ENCODE peak calls at places on chromosomes 13 and 19, in five cellular contexts. T, Y, K, E and F are unnamed samples.
A peak's percentile ranks its signal among the peaks of the same experiment; 100 is the strongest.

GRCh38 chr13:40059540-40060232 is 404.2 kb downstream of the COG6 start:
- DNase-seq in T (peak; percentile 34), Y (no peak), K (no peak), E (no peak), F (no peak)

GRCh38 chr13:63516124-63516523 is 2100.5 kb upstream of the PCDH20 start:
- DNase-seq in T (no peak), Y (no peak), K (no peak), E (no peak), F (no peak)

GRCh38 chr19:56566904-56567273 is 379 bp upstream of the ZNF470 start:
- DNase-seq in T (peak; percentile 49), Y (peak; percentile 72), K (peak; percentile 57), E (peak; percentile 54), F (no peak)

GRCh38 chr19:19652482-19653295 is 9.2 kb upstream of the GMIP start:
- DNase-seq in T (peak; percentile 21), Y (no peak), K (no peak), E (no peak), F (no peak)

GRCh38 chr13:113062691-113063090 is 42.9 kb upstream of the F7 start:
- DNase-seq in T (no peak), Y (peak; percentile 2), K (no peak), E (no peak), F (no peak)

GRCh38 chr13:60627071-60627686 is 230.2 kb downstream of the TDRD3 start:
- DNase-seq in T (peak; percentile 48), Y (no peak), K (peak; percentile 79), E (peak; percentile 6), F (no peak)

GRCh38 chr13:85332595-85332994 is 466.6 kb downstream of the SLITRK6 start:
- DNase-seq in T (no peak), Y (no peak), K (no peak), E (no peak), F (no peak)

GRCh38 chr19:31255863-31256600 is 93.2 kb downstream of the TSHZ3 start:
- DNase-seq in T (no peak), Y (no peak), K (no peak), E (no peak), F (no peak)

GRCh38 chr19:56751078-56751489 is 79.5 kb upstream of the ZNF835 start:
- DNase-seq in T (peak; percentile 4), Y (no peak), K (peak; percentile 74), E (no peak), F (no peak)

GRCh38 chr19:18322759-18323460 is at the start of gene LSM4:
- DNase-seq in T (peak; percentile 98), Y (peak; percentile 99), K (peak; percentile 99), E (peak; percentile 98), F (peak; percentile 99)
- TF ChIP-seq CTCF in T (no peak), Y (peak; percentile 25), K (no peak), E (no peak), F (peak; percentile 62)

GRCh38 chr13:93220073-93220472 is 6.5 kb upstream of the GPC6 start:
- DNase-seq in T (no peak), Y (no peak), K (no peak), E (no peak), F (no peak)
- TF ChIP-seq CTCF in T (no peak), Y (no peak), K (no peak), E (no peak), F (no peak)

GRCh38 chr13:114146629-114147028 is 14.2 kb upstream of the RASA3 start:
- DNase-seq in T (no peak), Y (peak; percentile 40), K (no peak), E (no peak), F (no peak)
- TF ChIP-seq CTCF in T (peak; percentile 36), Y (no peak), K (peak; percentile 37), E (no peak), F (peak; percentile 17)

GRCh38 chr19:8335343-8336071 is 7.6 kb downstream of the KANK3 start:
- DNase-seq in T (no peak), Y (peak; percentile 41), K (no peak), E (no peak), F (no peak)
- TF ChIP-seq CTCF in T (no peak), Y (no peak), K (peak; percentile 43), E (peak; percentile 7), F (peak; percentile 26)

GRCh38 chr13:107867701-107868661 is 347.4 kb downstream of the LIG4 start:
- DNase-seq in T (peak; percentile 52), Y (no peak), K (peak; percentile 75), E (no peak), F (peak; percentile 39)
- TF ChIP-seq CTCF in T (peak; percentile 59), Y (no peak), K (peak; percentile 61), E (no peak), F (no peak)

GRCh38 chr13:59178344-59178743 is 985.4 kb downstream of the DIAPH3 start:
- DNase-seq in T (peak; percentile 35), Y (no peak), K (peak; percentile 23), E (no peak), F (no peak)
- TF ChIP-seq CTCF in T (peak; percentile 50), Y (no peak), K (peak; percentile 54), E (no peak), F (no peak)

GRCh38 chr19:7497292-7497691 is 8.5 kb upstream of the PEX11G start:
- DNase-seq in T (no peak), Y (no peak), K (no peak), E (no peak), F (no peak)

GRCh38 chr19:7489609-7490044 is 792 bp upstream of the PEX11G start:
- DNase-seq in T (no peak), Y (no peak), K (no peak), E (no peak), F (no peak)

GRCh38 chr19:7488736-7489353 is at the start of gene PEX11G:
- DNase-seq in T (peak; percentile 92), Y (peak; percentile 95), K (peak; percentile 90), E (peak; percentile 92), F (peak; percentile 99)

GRCh38 chr19:7492142-7493055 is 3.6 kb upstream of the PEX11G start:
- DNase-seq in T (peak; percentile 78), Y (no peak), K (no peak), E (no peak), F (no peak)

DNA sequence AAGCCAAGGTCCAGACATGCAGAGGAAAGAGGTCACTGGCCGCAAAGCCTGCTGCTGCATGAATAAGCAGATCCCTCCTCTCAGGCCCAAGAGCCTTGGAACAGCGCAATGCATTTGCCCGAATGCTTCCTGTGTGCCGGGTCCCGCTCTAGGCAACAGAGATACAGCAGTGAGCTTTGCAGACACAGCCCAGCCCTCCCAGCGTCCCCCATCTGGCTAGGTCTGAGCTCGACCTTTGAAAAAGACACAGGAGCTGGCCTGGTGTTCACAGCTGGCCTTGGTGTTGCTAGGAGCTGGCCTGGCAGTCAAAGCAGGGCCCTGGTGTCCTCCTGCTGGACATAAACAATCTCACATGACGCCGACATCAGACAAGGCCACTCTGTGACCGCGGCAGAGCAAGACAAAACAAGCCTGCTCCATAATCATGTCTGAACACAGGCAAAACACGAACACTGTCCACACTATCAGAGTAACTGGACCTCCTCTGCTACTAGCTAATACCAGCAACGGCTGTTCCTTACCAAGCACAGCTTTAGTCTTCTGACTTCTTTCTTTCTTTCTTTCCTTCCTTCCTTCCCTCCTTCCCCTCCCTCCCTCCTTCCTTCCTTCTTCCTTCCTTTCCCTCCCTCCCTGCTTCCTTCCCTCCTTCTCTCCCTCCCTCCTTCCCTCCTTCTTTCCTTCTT is 5.7 kb upstream of the PEX11G start:
- DNase-seq in T (peak; percentile 58), Y (peak; percentile 74), K (no peak), E (peak; percentile 38), F (no peak)
- TF ChIP-seq CTCF in T (no peak), Y (no peak), K (no peak), E (peak; percentile 7), F (no peak)

GRCh38 chr19:45691516-45692186 is at the start of gene SNRPD2:
- DNase-seq in T (peak; percentile 97), Y (peak; percentile 97), K (peak; percentile 95), E (peak; percentile 93), F (peak; percentile 94)
- TF ChIP-seq CTCF in T (no peak), Y (no peak), K (no peak), E (no peak), F (no peak)

DNA sequence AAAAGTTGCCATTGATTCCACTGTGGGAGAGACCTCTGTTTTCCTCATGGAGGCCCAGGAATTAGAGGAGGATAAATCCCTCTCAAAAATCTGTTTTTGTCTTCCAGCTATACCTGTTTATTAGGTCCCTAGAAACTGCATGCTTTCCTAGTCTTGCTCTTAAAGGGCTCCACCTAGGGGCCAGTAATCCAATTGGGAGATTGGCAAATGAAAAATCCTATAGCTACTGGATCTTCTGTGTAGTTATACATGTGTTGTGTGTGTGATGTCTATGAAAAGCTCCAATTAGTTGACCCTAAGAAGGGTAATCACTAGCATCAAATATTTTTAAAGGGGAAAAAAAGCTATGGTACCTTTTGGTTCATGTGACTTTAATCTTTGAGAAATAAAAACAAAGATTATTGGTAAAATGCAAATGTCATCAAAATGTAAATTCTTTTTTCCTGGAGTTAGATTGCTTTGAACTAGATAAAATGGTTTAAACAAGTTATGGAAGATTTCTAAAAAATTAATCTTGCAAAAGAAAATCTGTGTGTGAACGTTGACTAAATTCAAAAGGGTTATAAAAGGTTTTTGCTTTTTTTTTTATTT is 63.4 kb upstream of the C1QTNF9B start:
- DNase-seq in T (peak; percentile 69), Y (no peak), K (peak; percentile 57), E (no peak), F (no peak)
- TF ChIP-seq CTCF in T (peak; percentile 86), Y (peak; percentile 48), K (peak; percentile 80), E (peak; percentile 57), F (peak; percentile 56)